ENCODE peak calls at places on chromosomes 6 and 20, in eight cellular contexts. G is CD8-positive, alpha-beta memory T cell; E is naive thymus-derived CD4-positive, alpha-beta T cell; F is psoas muscle; A is right atrium auricular region; N is IMR-90; U is esophagus squamous epithelium; T is tibial artery. R is an unnamed sample. For H3K36me3, the result is how much of the 10 kb centered on the place peaks cover.

GRCh38 chr6:78436335-78436734 is 431.0 kb upstream of the IRAK1BP1 start:
- DNase-seq in U (no peak), T (no peak), A (no peak), N (peak), E (no peak), F (no peak), G (no peak), R (no peak)

GRCh38 chr20:47336013-47336754 is 20.3 kb downstream of the ZMYND8 start:
- DNase-seq in T (no peak), F (peak), E (no peak), N (peak), A (peak), U (no peak), G (no peak), R (no peak)

GRCh38 chr6:40265615-40266014 is 321.5 kb downstream of the LRFN2 start:
- DNase-seq in G (no peak), T (no peak), E (no peak), U (no peak), N (no peak), F (no peak), A (no peak), R (no peak)

GRCh38 chr6:14661188-14661587 is 543.6 kb downstream of the CD83 start:
- DNase-seq in T (no peak), N (peak), E (peak), U (no peak), G (no peak), A (no peak), F (no peak), R (no peak)

GRCh38 chr6:28810655-28811053 is 113.1 kb downstream of the TRIM27 start:
- DNase-seq in G (no peak), A (no peak), N (no peak), F (no peak), U (no peak), E (no peak), T (no peak), R (no peak)

GRCh38 chr20:29299811-29300578 is 1957.5 kb upstream of the DEFB115 start:
- DNase-seq in G (no peak), U (no peak), F (no peak), T (no peak), A (no peak), E (no peak), N (no peak), R (no peak)

GRCh38 chr20:16222859-16223411 is 350.3 kb downstream of the KIF16B start:
- DNase-seq in E (no peak), F (no peak), U (no peak), N (no peak), T (no peak), A (no peak), G (no peak), R (no peak)

GRCh38 chr6:56073315-56073714 is 174.1 kb downstream of the COL21A1 start:
- DNase-seq in U (no peak), T (no peak), E (no peak), G (no peak), A (no peak), F (no peak), N (no peak), R (no peak)

GRCh38 chr6:153436346-153436745 is 305.3 kb upstream of the RGS17 start:
- DNase-seq in E (no peak), A (no peak), U (no peak), F (no peak), N (no peak), G (no peak), T (no peak), R (no peak)

GRCh38 chr20:44614525-44614924 is 32.1 kb downstream of the PKIG start:
- DNase-seq in F (peak), T (peak), A (no peak), N (no peak), G (no peak), U (no peak), E (no peak), R (peak)

GRCh38 chr20:6519556-6519955 is 247.9 kb upstream of the BMP2 start:
- DNase-seq in A (no peak), N (peak), T (no peak), G (no peak), U (no peak), E (no peak), F (no peak), R (no peak)

GRCh38 chr6:37177083-37177949 is 7.4 kb downstream of the PIM1 start:
- DNase-seq in U (no peak), T (no peak), N (no peak), F (no peak), E (no peak), G (no peak), A (no peak), R (no peak)

GRCh38 chr20:22204801-22205200 is 379.6 kb downstream of the FOXA2 start:
- DNase-seq in A (no peak), G (no peak), F (no peak), T (no peak), U (no peak), N (no peak), E (no peak), R (no peak)

GRCh38 chr6:73580247-73581149 is 59.7 kb upstream of the EEF1A1 start:
- DNase-seq in E (peak), A (peak), N (peak), U (peak), F (peak), G (peak), T (peak), R (peak)

GRCh38 chr20:57209413-57209812 is 57.0 kb downstream of the BMP7 start:
- DNase-seq in G (no peak), U (no peak), E (no peak), A (no peak), T (no peak), N (no peak), F (no peak), R (no peak)

GRCh38 chr20:60046011-60046413 is 87.8 kb downstream of the CDH26 start:
- DNase-seq in T (no peak), A (no peak), E (no peak), N (peak), G (no peak), F (no peak), U (no peak), R (no peak)

GRCh38 chr6:105431226-105431625 is 28.3 kb upstream of the PREP start:
- DNase-seq in U (no peak), N (peak), F (no peak), E (no peak), G (no peak), T (no peak), A (no peak), R (no peak)

GRCh38 chr6:56490994-56491393 is 151.7 kb downstream of the DST start:
- DNase-seq in T (no peak), N (peak), U (no peak), F (no peak), E (no peak), A (no peak), G (no peak), R (no peak)

GRCh38 chr6:162736933-162737332 is 9.2 kb downstream of the PACRG start:
- DNase-seq in E (no peak), N (no peak), T (no peak), A (no peak), F (no peak), U (no peak), G (no peak), R (no peak)

GRCh38 chr6:15502451-15503345 is 160.1 kb downstream of the DTNBP1 start:
- DNase-seq in T (peak), G (no peak), A (no peak), E (no peak), N (no peak), U (no peak), F (no peak), R (no peak)

GRCh38 chr6:6820688-6821238 is 232.2 kb downstream of the LY86 start:
- DNase-seq in U (no peak), T (no peak), E (no peak), A (no peak), N (no peak), G (no peak), F (no peak), R (no peak)

GRCh38 chr6:6751615-6752014 is 163.1 kb downstream of the LY86 start:
- DNase-seq in A (peak), F (no peak), U (no peak), E (no peak), N (no peak), T (no peak), G (no peak), R (peak)

GRCh38 chr6:155261146-155261900 is 2.5 kb upstream of the CLDN20 start:
- DNase-seq in G (no peak), F (no peak), N (no peak), A (no peak), E (no peak), U (no peak), T (no peak), R (no peak)

GRCh38 chr20:5991623-5992441 is 41.4 kb downstream of the MCM8 start:
- DNase-seq in E (no peak), U (no peak), G (no peak), A (no peak), F (no peak), N (peak), T (no peak), R (no peak)

GRCh38 chr20:57698191-57698866 is 11.5 kb downstream of the PMEPA1 start:
- DNase-seq in N (peak), G (no peak), A (no peak), T (no peak), F (no peak), U (no peak), E (no peak), R (no peak)

GRCh38 chr6:43746613-43747101 is 23.4 kb upstream of the VEGFA start:
- DNase-seq in E (no peak), U (no peak), T (no peak), F (peak), G (no peak), N (no peak), A (no peak), R (no peak)

GRCh38 chr6:167949121-167949684 is 48.3 kb upstream of the KIF25 start:
- DNase-seq in E (no peak), T (no peak), G (no peak), F (no peak), N (no peak), A (no peak), U (no peak), R (no peak)

GRCh38 chr6:42095776-42096541 is 45.6 kb downstream of the TAF8 start:
- DNase-seq in A (no peak), U (no peak), E (no peak), N (no peak), F (no peak), T (no peak), G (no peak), R (no peak)

GRCh38 chr20:38321959-38322598 is 18.1 kb downstream of the BPI start:
- DNase-seq in E (no peak), A (peak), F (no peak), T (no peak), G (no peak), N (peak), U (no peak), R (no peak)

GRCh38 chr6:26125015-26125690 is 37.9 kb downstream of the HFE start:
- DNase-seq in A (no peak), E (peak), U (no peak), G (no peak), N (no peak), T (no peak), F (no peak), R (peak)

GRCh38 chr20:4444404-4444803 is 277.3 kb upstream of the PRND start:
- DNase-seq in N (peak), F (no peak), A (no peak), E (no peak), G (no peak), U (no peak), T (no peak), R (no peak)

GRCh38 chr20:62677678-62678077 is 31.0 kb upstream of the NTSR1 start:
- DNase-seq in N (no peak), G (no peak), F (no peak), U (no peak), A (no peak), E (no peak), T (no peak), R (no peak)
- H3K27ac ChIP-seq in N (no peak), G (no peak), F (no peak), U (no peak), A (no peak), E (no peak), T (no peak), R (no peak)

GRCh38 chr6:156790711-156791110 is 13.5 kb downstream of the ARID1B start:
- DNase-seq in U (no peak), T (no peak), E (no peak), F (no peak), G (no peak), A (no peak), N (no peak), R (no peak)
- H3K4me3 ChIP-seq in U (no peak), T (no peak), E (no peak), F (peak), G (no peak), A (no peak), N (no peak), R (no peak)

GRCh38 chr6:52510213-52510562 is 66.7 kb downstream of the TRAM2 start:
- DNase-seq in G (no peak), A (no peak), F (no peak), E (no peak), U (no peak), T (no peak), N (no peak), R (no peak)
- H3K36me3 ChIP-seq in G (under half), A (half or more), F (under half), E (under half), U (under half), T (under half), N (half or more), R (half or more)

GRCh38 chr6:137213813-137214212 is 5.4 kb downstream of the IFNGR1 start:
- DNase-seq in F (no peak), U (no peak), E (no peak), G (no peak), N (no peak), T (no peak), A (no peak), R (no peak)
- H3K27ac ChIP-seq in F (peak), U (peak), E (no peak), G (no peak), N (no peak), T (peak), A (peak), R (peak)

DNA sequence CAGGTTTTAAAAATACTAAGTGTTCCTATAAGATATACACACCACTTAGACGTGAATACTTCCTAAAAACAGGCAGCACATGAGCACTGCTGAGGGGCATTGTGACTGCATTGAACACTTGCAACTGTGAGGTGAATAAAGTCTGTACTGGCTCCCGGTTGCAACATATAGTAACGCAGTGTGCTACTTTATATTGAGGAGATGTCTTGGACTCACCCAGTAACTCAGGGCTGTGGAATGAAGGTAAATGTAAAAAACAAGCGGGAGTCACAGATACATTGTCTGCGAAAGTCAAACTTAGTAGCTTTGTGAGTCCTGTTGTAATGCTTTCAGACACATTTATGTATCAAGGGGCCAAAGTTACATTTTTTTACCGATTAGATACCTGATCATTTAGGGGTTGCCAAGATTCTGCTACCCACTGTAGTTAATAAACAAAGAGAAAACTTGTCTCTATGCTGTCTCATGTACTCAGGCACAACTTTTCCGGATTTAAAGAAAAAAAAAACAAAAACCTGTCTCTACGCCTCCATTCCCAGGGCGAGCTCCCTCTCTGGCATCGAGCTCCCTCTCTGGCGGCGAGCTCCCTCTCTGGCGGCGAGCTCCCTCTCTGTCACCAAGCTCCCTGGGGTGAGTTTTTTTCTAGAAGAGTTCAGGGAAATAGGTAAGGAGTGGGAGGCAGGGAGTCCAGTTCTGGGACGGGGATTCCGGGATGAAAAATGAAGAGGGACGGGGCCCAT is 16.8 kb upstream of the HLA-A start:
- DNase-seq in E (no peak), A (no peak), T (no peak), U (no peak), N (no peak), G (no peak), F (no peak), R (no peak)
- H3K4me3 ChIP-seq in E (peak), A (no peak), T (peak), U (no peak), N (peak), G (peak), F (peak), R (peak)

DNA sequence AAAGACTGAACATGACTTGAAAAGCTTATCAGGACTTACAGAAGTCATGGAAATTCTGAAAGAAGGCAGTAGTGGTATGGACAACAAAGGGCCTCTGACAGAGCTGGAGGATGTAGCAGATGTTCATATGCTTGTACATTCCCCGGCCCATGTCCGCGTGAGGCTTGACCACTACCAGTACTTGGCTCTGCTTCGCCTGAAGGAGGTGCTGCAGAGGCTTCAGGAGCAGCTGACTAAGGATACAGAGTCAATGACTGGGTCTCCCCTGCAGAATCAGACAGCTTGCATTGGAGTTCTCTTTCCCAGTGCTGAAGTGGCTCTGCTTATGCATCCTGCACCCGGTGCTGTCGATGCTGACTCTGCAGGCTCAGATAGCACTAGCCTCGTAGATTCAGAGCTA is 29.2 kb downstream of the TAF11 start:
- DNase-seq in G (no peak), U (no peak), E (no peak), F (no peak), T (no peak), N (no peak), A (no peak), R (no peak)
- H3K36me3 ChIP-seq in G (under half), U (under half), E (under half), F (half or more), T (half or more), N (under half), A (half or more), R (half or more)

R was measured in lower lobe of right lung.